ENCODE peak calls at places on chromosomes 1 and 21, in seven cellular contexts. K, J, V, B, H, F and W are unnamed samples.
A peak's percentile ranks its signal among the peaks of the same experiment; 100 is the strongest.

GRCh38 chr1:107228704-107229103 is 87.9 kb downstream of the NTNG1 start:
- DNase-seq in B (no peak), V (no peak), K (no peak), F (no peak), H (no peak), J (no peak), W (no peak)

GRCh38 chr1:153217212-153217611 is at the start of gene PRR9:
- DNase-seq in K (no peak), B (no peak), J (no peak), H (no peak), F (no peak), V (no peak), W (no peak)

GRCh38 chr1:209689484-209689883 is 14.3 kb downstream of the G0S2 start:
- DNase-seq in J (no peak), F (no peak), K (no peak), H (no peak), V (no peak), B (no peak), W (peak; percentile 63)

GRCh38 chr1:230425252-230426061 is 675 bp downstream of the PGBD5 start:
- DNase-seq in V (peak; percentile 60), H (no peak), B (no peak), K (peak; percentile 75), F (no peak), J (no peak), W (no peak)

GRCh38 chr1:160406131-160406968 is 6.0 kb downstream of the VANGL2 start:
- DNase-seq in F (no peak), V (peak; percentile 39), H (no peak), B (no peak), K (no peak), J (no peak), W (no peak)

GRCh38 chr1:154167461-154167860 is 12.6 kb upstream of the NUP210L start:
- DNase-seq in V (no peak), J (no peak), H (no peak), F (no peak), B (no peak), K (no peak), W (no peak)

GRCh38 chr1:43293896-43294760 is 6.7 kb upstream of the TIE1 start:
- DNase-seq in J (no peak), H (no peak), K (no peak), F (no peak), B (no peak), V (no peak), W (no peak)

GRCh38 chr1:28123461-28123961 is 35.1 kb upstream of the EYA3 start:
- DNase-seq in J (no peak), V (no peak), B (no peak), K (no peak), H (no peak), F (no peak), W (no peak)

GRCh38 chr1:66434096-66434495 is 99.9 kb upstream of the SGIP1 start:
- DNase-seq in F (no peak), B (no peak), J (no peak), K (no peak), V (no peak), H (no peak), W (no peak)

GRCh38 chr1:102834688-102835320 is 273.5 kb downstream of the COL11A1 start:
- DNase-seq in H (no peak), K (no peak), J (no peak), V (no peak), F (no peak), B (no peak), W (no peak)

GRCh38 chr1:90246069-90246468 is 251.2 kb downstream of the ZNF326 start:
- DNase-seq in B (no peak), V (no peak), J (peak; percentile 38), H (no peak), F (no peak), K (no peak), W (no peak)

GRCh38 chr1:29171089-29171488 is 10.6 kb downstream of the SRSF4 start:
- DNase-seq in F (peak; percentile 20), K (no peak), B (no peak), V (no peak), J (no peak), H (no peak), W (no peak)

GRCh38 chr1:26373281-26373680 is 731 bp upstream of the ZNF683 start:
- DNase-seq in J (no peak), F (no peak), K (no peak), V (no peak), B (no peak), H (no peak), W (no peak)

GRCh38 chr1:153251988-153252387 is 7.5 kb upstream of the LORICRIN start:
- DNase-seq in H (no peak), J (no peak), V (no peak), F (no peak), K (no peak), B (no peak), W (no peak)

GRCh38 chr21:17921579-17922530 is 102.7 kb upstream of the C21orf91 start:
- DNase-seq in J (no peak), K (peak; percentile 19), H (no peak), F (no peak), V (no peak), B (no peak), W (no peak)

GRCh38 chr21:36148886-36149285 is 7.7 kb upstream of the DOP1B start:
- DNase-seq in K (no peak), B (no peak), H (no peak), V (no peak), F (no peak), J (no peak), W (no peak)

GRCh38 chr1:236140705-236141446 is 1.5 kb upstream of the GPR137B start:
- DNase-seq in H (no peak), V (peak; percentile 47), K (no peak), F (no peak), J (no peak), B (no peak), W (peak; percentile 54)

GRCh38 chr1:221522440-221523050 is 219.3 kb downstream of the DUSP10 start:
- DNase-seq in K (no peak), H (no peak), B (no peak), V (no peak), F (no peak), J (no peak), W (no peak)

GRCh38 chr1:60171793-60172192 is 98.2 kb upstream of the C1orf87 start:
- DNase-seq in J (no peak), F (no peak), B (no peak), K (no peak), H (no peak), V (no peak), W (no peak)

DNA sequence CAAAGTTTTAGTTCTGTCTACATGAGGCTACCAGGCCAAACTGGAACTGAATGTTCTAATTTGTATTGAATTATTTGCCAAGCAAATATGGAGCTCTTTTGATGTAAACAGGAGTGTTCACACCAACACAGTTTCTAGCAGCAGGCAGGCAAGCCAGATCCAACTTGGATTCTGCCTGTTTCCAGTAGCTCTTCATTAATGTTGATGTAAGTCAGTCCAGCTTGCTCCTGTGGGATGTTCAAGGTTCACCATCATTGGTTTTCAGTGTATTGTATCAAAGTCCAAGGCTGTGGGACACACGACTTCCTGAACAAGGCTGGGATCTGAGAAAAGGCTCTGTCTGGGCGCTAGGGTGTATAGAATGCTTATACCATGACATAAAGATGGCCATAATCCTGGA is 68.1 kb downstream of the PAPPA2 start:
- DNase-seq in B (no peak), J (peak; percentile 10), F (no peak), H (no peak), V (no peak), K (no peak), W (no peak)
- TF ChIP-seq JUND in B (no peak), J (no peak), F (no peak), H (no peak), V (no peak), K (no peak), W (no peak)

GRCh38 chr1:159000627-159001026 is 9.1 kb upstream of the IFI16 start:
- DNase-seq in F (no peak), B (peak; percentile 10), J (no peak), H (peak; percentile 15), V (no peak), K (no peak), W (peak; percentile 13)

GRCh38 chr1:159000070-159000409 is 9.7 kb upstream of the IFI16 start:
- DNase-seq in H (no peak), B (no peak), J (no peak), K (no peak), F (no peak), V (no peak), W (no peak)

GRCh38 chr1:158998037-158998780 is 11.5 kb upstream of the IFI16 start:
- DNase-seq in B (no peak), V (no peak), F (no peak), J (no peak), H (no peak), K (no peak), W (no peak)

GRCh38 chr1:158998781-158999161 is 10.9 kb upstream of the IFI16 start:
- DNase-seq in K (peak; percentile 33), V (no peak), H (peak; percentile 47), F (peak; percentile 50), J (peak; percentile 40), B (peak; percentile 32), W (peak; percentile 78)

GRCh38 chr1:158999301-159000069 is 10.2 kb upstream of the IFI16 start:
- DNase-seq in F (no peak), H (no peak), B (no peak), V (peak; percentile 66), J (no peak), K (no peak), W (no peak)
- TF ChIP-seq JUND in F (no peak), H (no peak), B (no peak), V (no peak), J (no peak), K (no peak), W (no peak)

DNA sequence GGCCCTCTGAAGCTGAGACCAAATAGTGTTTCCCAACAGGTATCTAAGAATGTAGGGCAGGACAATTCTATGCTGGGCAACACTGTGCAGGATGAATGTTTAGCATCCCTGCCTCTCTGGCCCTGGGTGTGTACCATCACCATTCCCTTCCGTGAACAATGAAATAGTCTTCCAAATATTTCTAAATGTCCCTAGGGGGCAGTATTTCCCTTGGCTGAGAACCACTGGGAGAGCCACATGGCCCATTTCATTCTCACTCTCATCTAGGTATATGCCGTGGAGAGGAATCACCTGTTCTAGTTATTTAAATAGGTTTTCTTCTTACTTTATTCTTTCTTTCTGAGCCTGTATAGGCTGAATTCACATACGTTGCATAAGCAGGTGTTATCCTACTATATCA is 395.0 kb downstream of the PRDM2 start:
- DNase-seq in B (peak; percentile 6), H (peak; percentile 60), V (no peak), F (no peak), J (no peak), K (peak; percentile 26), W (peak; percentile 20)
- TF ChIP-seq JUND in B (no peak), H (no peak), V (no peak), F (no peak), J (no peak), K (no peak), W (no peak)

DNA sequence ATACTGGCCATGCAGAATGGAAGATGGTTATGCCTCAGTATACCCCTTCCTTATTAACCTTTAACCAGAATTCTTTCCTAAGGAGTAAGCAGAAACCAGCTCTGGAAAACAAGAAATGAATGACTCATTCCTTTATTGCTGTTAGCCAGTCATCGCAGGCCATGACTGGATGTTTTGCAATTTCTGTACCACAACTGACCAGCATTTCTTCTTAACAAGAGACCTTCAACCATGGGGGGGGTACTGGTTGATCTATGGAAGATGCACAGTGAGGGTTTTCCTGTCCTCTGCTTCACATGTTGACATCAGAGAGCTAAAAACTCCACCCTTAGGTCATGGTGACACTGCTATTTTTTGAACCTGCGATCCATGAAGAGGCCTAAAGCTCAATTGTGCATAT is 28.0 kb upstream of the RNF2 start:
- DNase-seq in H (no peak), K (no peak), B (peak; percentile 64), J (no peak), F (no peak), V (no peak), W (no peak)
- TF ChIP-seq JUND in H (peak; percentile 86), K (peak; percentile 79), B (peak; percentile 94), J (no peak), F (no peak), V (no peak), W (no peak)

GRCh38 chr1:245090491-245091090 is 64.2 kb upstream of the KIF26B start:
- DNase-seq in B (no peak), J (no peak), H (no peak), V (no peak), F (no peak), K (no peak), W (no peak)
- TF ChIP-seq JUND in B (no peak), J (no peak), H (no peak), V (no peak), F (no peak), K (no peak), W (no peak)